ENCODE peak calls at places on chromosomes 4 and X, in eight cellular contexts. Y is spleen, P is suprapubic skin, I is lower leg skin, K is ovary, H is stomach, L is sigmoid colon, T is transverse colon. S is an unnamed sample.

GRCh38 chr4:180618396-180618795 is 1624.8 kb upstream of the TENM3 start:
- DNase-seq in L (no peak), Y (no peak), H (no peak), K (no peak), P (no peak), T (no peak), I (no peak), S (no peak)

GRCh38 chr4:118941799-118942198 is 53.1 kb downstream of the SYNPO2 start:
- DNase-seq in K (peak; percentile 23), T (no peak), H (no peak), P (no peak), L (peak; percentile 56), I (no peak), Y (no peak), S (no peak)

GRCh38 chrX:110167952-110168451 is 149.9 kb downstream of the AMMECR1 start:
- DNase-seq in Y (peak; percentile 85), I (no peak), L (no peak), T (peak; percentile 22), H (no peak), K (no peak), P (no peak), S (peak; percentile 80)

GRCh38 chrX:129654652-129655546 is at the start of gene APLN:
- DNase-seq in Y (no peak), P (no peak), K (peak; percentile 85), L (no peak), H (peak; percentile 27), I (no peak), T (no peak), S (peak; percentile 34)

GRCh38 chr4:47513493-47513892 is 28.4 kb downstream of the ATP10D start:
- DNase-seq in L (no peak), I (no peak), K (no peak), P (no peak), T (no peak), Y (no peak), H (no peak), S (no peak)

GRCh38 chrX:340641-341423 is 22.2 kb upstream of the GTPBP6 start:
- DNase-seq in H (no peak), P (peak; percentile 55), K (peak; percentile 6), L (peak; percentile 56), Y (peak; percentile 67), I (no peak), T (no peak), S (no peak)

GRCh38 chr4:11079171-11079570 is 349.5 kb downstream of the HS3ST1 start:
- DNase-seq in P (no peak), I (no peak), K (no peak), L (no peak), H (no peak), T (no peak), Y (no peak), S (no peak)

GRCh38 chr4:14929669-14930068 is 72.6 kb upstream of the CPEB2 start:
- DNase-seq in P (no peak), H (no peak), L (no peak), T (no peak), K (no peak), I (no peak), Y (no peak), S (no peak)

GRCh38 chrX:68669094-68669830 is 21.8 kb downstream of the STARD8 start:
- DNase-seq in L (no peak), T (no peak), Y (no peak), K (no peak), H (no peak), P (no peak), I (no peak), S (no peak)

GRCh38 chrX:140710710-140711109 is 1.2 kb downstream of the LINC00632 start:
- DNase-seq in T (no peak), K (no peak), Y (no peak), P (no peak), L (no peak), I (no peak), H (no peak), S (no peak)

GRCh38 chr4:143406523-143406922 is 69.8 kb downstream of the GAB1 start:
- DNase-seq in T (peak; percentile 45), L (peak; percentile 89), I (peak; percentile 68), K (peak; percentile 45), P (peak; percentile 76), Y (no peak), H (peak; percentile 67), S (peak; percentile 72)

GRCh38 chrX:17553961-17554482 is 179.0 kb downstream of the NHS start:
- DNase-seq in I (no peak), H (no peak), Y (no peak), T (no peak), P (no peak), K (no peak), L (peak; percentile 82), S (no peak)

DNA sequence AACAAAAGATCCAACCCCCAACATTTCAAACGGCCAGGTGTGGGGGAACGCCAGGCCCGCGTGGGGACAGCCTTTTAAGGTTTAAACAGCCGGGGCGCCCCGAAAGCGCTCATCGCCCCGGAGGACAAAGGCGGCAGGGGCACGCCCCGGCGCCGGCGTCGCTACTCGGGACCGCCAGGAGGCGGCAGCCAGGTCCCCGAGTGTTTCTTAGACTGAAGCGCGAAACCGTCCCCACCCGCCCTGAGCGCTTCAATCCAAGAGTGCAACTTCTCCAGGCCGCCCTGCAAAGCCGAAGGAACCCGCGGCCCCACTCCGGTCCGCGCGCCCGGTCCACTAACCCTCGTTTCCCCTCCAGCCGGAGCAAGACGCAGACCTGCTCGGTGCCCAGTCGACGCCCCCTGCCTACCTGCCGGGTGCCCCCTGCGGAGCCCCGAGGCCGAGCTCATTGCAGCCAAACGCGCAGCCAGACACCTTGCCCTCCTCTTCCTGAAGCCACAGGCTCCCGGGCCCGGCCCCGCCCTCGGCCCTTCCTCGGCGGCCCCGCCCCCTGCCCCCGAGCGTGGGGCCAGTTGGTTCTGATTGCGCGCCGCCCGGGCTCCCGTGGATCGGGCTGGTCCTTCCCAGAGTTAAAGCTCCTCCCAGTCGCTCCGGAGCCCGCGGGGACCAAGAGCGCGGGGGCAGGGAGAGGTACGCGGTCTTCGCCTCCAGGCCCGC is at the start of gene CASP6:
- DNase-seq in I (peak; percentile 73), P (peak; percentile 90), L (peak; percentile 91), T (peak; percentile 93), Y (peak; percentile 95), H (peak; percentile 92), K (peak; percentile 84), S (peak; percentile 91)
- TF ChIP-seq POLR2A in I (no peak), P (no peak), L (no peak), T (peak; percentile 87), Y (no peak), H (no peak), K (no peak), S (peak; percentile 64)

GRCh38 chrX:104372547-104372946 is 117.8 kb upstream of the ESX1 start:
- DNase-seq in I (no peak), K (no peak), T (no peak), L (no peak), Y (no peak), P (no peak), H (no peak), S (no peak)

DNA sequence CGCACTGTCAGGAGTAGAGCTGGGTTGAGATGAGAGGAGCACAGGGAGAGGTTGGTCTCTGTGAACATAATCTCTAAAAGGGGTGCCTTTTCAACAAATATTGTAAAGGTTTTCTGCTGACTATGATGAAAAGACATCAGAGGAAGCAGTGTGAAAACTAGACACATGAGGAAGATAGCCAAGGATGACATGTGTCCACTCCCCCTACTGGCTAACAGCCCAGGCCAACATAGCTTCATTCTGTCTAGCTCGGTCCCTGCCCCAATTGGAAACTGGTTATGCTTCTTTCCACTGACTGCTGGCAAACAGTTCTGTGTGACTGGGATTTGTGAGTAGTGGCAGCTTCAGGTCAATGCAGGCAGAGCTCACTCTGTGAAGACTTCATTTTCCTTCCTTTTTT is 115.4 kb upstream of the ESX1 start:
- DNase-seq in I (peak; percentile 13), K (no peak), P (no peak), H (no peak), T (no peak), Y (no peak), L (no peak), S (no peak)
- TF ChIP-seq POLR2A in I (no peak), K (no peak), P (no peak), H (no peak), T (no peak), Y (no peak), L (no peak), S (no peak)

DNA sequence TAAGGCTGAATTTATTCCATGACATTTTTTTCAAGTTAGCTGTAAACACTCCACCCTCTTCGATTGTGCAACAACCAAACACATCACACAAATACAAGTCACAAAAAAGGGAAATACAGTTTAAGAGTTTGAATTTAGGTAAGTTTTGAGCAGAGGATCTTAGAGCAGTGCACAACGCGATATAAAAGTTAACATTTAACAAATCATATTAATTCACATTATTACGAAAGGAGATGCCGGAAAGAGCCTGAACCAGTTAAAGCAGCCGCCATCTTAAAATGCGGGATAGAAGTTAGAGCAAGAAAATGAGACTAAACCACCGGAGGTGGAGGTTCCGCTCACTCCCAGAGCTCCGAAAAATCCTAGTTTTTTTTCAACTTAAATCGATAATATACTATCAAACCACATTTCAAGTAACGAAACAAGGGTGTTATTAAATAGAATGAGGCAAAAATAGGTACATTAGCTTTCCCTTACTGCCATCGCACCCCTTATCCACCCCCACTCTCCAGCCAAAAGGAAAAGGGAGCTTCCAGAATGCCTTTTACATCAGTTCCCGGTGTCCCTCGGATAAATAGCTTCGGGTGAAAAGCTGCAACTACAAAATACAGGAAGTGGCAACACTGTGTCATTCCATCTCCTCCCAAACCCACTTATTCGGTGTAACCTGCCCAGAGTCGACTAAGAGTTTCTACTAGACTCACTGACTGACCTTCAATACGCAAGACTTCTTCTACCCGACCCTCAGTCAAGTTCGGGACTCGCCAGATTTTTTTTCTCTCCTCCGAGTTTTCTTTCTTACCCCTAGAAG is 1.9 kb downstream of the UBE2D3 start:
- DNase-seq in P (no peak), I (peak; percentile 61), Y (no peak), L (peak; percentile 65), T (peak; percentile 28), H (no peak), K (no peak), S (peak; percentile 88)
- TF ChIP-seq POLR2A in P (no peak), I (no peak), Y (no peak), L (peak; percentile 48), T (peak; percentile 70), H (no peak), K (peak; percentile 8), S (peak; percentile 44)

DNA sequence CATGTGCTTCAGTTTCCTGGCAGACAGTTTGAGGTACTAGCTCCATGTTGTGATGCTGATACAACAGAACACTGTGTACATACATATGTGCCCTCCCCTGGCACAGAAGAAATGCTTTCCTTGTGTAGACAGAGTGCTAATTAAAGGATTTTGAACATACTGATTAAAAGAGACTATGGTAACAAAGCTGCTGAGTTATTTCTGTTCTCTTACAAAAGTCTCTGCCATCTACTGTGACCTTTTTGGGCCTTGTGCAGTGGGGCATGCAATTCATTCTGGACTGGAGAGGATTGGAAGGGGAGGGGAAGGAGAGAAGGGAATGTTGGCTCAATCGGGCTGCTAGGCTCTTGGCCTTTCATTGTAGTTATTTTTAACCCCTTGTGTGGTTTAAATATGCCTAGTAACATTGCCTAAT is 6.0 kb downstream of the PDLIM5 start:
- DNase-seq in P (no peak), K (no peak), T (no peak), I (no peak), L (no peak), H (no peak), Y (no peak), S (peak; percentile 5)
- TF ChIP-seq POLR2A in P (no peak), K (no peak), T (no peak), I (no peak), L (no peak), H (no peak), Y (no peak), S (no peak)

GRCh38 chr4:2468464-2469191 is at the start of gene RNF4:
- DNase-seq in H (peak; percentile 97), L (peak; percentile 98), K (peak; percentile 94), Y (peak; percentile 97), I (peak; percentile 97), T (peak; percentile 98), P (peak; percentile 98), S (peak; percentile 98)
- TF ChIP-seq POLR2A in H (no peak), L (no peak), K (peak; percentile 49), Y (no peak), I (no peak), T (peak; percentile 87), P (peak; percentile 66), S (peak; percentile 89)

S was measured in erythroblast.